ENCODE peak calls at places on chromosomes 3 and 15, in nine cellular contexts. M, T, G, W, H, K, D, R and V are unnamed samples.

GRCh38 chr3:126213376-126214044 is 33.1 kb upstream of the ALDH1L1 start:
- DNase-seq in M (no peak), T (no peak), G (no peak), W (peak; percentile 7), H (peak; percentile 2), K (no peak), D (no peak), R (no peak), V (no peak)

GRCh38 chr3:66803706-66804496 is 194.2 kb upstream of the KBTBD8 start:
- DNase-seq in M (no peak), T (no peak), G (no peak), W (no peak), H (no peak), K (no peak), D (no peak), R (peak; percentile 8), V (no peak)

GRCh38 chr3:129654126-129654525 is 47.6 kb upstream of the PLXND1 start:
- DNase-seq in M (no peak), T (no peak), G (peak; percentile 68), W (peak; percentile 95), H (no peak), K (no peak), D (no peak), R (no peak), V (peak; percentile 27)

GRCh38 chr3:4856564-4856963 is 122.7 kb upstream of the BHLHE40 start:
- DNase-seq in M (no peak), T (no peak), G (no peak), W (no peak), H (no peak), K (no peak), D (no peak), R (no peak), V (no peak)

GRCh38 chr3:35932995-35933394 is 293.7 kb downstream of the ARPP21 start:
- DNase-seq in M (no peak), T (no peak), G (peak; percentile 94), W (peak; percentile 49), H (peak; percentile 21), K (no peak), D (no peak), R (peak; percentile 9), V (peak; percentile 94)

GRCh38 chr3:30310251-30310954 is 296.0 kb upstream of the TGFBR2 start:
- DNase-seq in M (no peak), T (no peak), G (peak; percentile 34), W (no peak), H (no peak), K (no peak), D (no peak), R (no peak), V (peak; percentile 63)

GRCh38 chr3:141414141-141414689 is 45.9 kb downstream of the ZBTB38 start:
- DNase-seq in M (no peak), T (no peak), G (no peak), W (peak; percentile 88), H (no peak), K (no peak), D (no peak), R (no peak), V (peak; percentile 87)

GRCh38 chr3:99875925-99876781 is 58.5 kb downstream of the CMSS1 start:
- DNase-seq in M (peak; percentile 86), T (peak; percentile 91), G (peak; percentile 79), W (peak; percentile 70), H (peak; percentile 93), K (peak; percentile 73), D (peak; percentile 55), R (peak; percentile 75), V (peak; percentile 72)

GRCh38 chr3:128316456-128316855 is 150.2 kb downstream of the DNAJB8 start:
- DNase-seq in M (no peak), T (no peak), G (no peak), W (peak; percentile 34), H (no peak), K (no peak), D (peak; percentile 10), R (peak; percentile 14), V (peak; percentile 10)

GRCh38 chr15:34470091-34470490 is 32.5 kb upstream of the GOLGA8A start:
- DNase-seq in M (no peak), T (no peak), G (no peak), W (no peak), H (no peak), K (no peak), D (no peak), R (peak; percentile 14), V (no peak)

GRCh38 chr15:28147827-28148226 is 48.7 kb upstream of the OCA2 start:
- DNase-seq in M (no peak), T (no peak), G (no peak), W (no peak), H (no peak), K (no peak), D (no peak), R (no peak), V (peak; percentile 30)

GRCh38 chr3:79314547-79314946 is 453.3 kb downstream of the ROBO1 start:
- DNase-seq in M (no peak), T (no peak), G (no peak), W (no peak), H (no peak), K (no peak), D (no peak), R (no peak), V (no peak)

GRCh38 chr3:126259411-126260391 is 79.3 kb upstream of the ALDH1L1 start:
- DNase-seq in M (peak; percentile 76), T (peak; percentile 86), G (peak; percentile 10), W (no peak), H (peak; percentile 63), K (peak; percentile 36), D (no peak), R (no peak), V (peak; percentile 35)

GRCh38 chr3:126135398-126136076 is 44.8 kb downstream of the ALDH1L1 start:
- DNase-seq in M (no peak), T (peak; percentile 52), G (no peak), W (no peak), H (no peak), K (no peak), D (no peak), R (no peak), V (no peak)

GRCh38 chr3:24502690-24503089 is 8.0 kb upstream of the THRB start:
- DNase-seq in M (no peak), T (no peak), G (no peak), W (peak; percentile 57), H (no peak), K (no peak), D (no peak), R (no peak), V (peak; percentile 75)

GRCh38 chr3:61057491-61057890 is 193.8 kb downstream of the FHIT start:
- DNase-seq in M (no peak), T (no peak), G (no peak), W (no peak), H (no peak), K (no peak), D (no peak), R (no peak), V (no peak)

DNA sequence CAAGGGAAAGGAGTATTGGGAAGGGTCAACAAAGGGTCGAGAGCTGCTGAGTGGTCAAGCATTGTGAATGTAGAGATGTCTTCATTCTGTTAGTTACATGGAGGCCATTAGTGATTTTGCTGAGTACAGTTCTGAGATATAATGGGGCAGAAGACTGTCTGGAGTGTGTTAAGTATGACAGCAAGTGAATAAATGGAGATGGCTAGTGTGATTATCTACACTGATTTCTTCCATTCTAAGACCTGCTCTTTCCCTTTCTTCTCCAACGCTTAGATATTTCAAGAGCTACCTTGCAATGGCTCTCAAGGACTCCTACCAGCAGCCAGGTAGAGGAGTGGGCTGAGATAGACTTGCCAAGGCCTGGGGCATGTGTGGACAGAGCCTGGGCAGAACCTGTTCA is 216.5 kb downstream of the MFSD1 start:
- DNase-seq in M (no peak), T (no peak), G (no peak), W (no peak), H (no peak), K (no peak), D (no peak), R (no peak), V (no peak)
- TF ChIP-seq CTCF in M (no peak), T (no peak), G (no peak), W (no peak), H (no peak), K (no peak), D (no peak), R (no peak), V (no peak)

DNA sequence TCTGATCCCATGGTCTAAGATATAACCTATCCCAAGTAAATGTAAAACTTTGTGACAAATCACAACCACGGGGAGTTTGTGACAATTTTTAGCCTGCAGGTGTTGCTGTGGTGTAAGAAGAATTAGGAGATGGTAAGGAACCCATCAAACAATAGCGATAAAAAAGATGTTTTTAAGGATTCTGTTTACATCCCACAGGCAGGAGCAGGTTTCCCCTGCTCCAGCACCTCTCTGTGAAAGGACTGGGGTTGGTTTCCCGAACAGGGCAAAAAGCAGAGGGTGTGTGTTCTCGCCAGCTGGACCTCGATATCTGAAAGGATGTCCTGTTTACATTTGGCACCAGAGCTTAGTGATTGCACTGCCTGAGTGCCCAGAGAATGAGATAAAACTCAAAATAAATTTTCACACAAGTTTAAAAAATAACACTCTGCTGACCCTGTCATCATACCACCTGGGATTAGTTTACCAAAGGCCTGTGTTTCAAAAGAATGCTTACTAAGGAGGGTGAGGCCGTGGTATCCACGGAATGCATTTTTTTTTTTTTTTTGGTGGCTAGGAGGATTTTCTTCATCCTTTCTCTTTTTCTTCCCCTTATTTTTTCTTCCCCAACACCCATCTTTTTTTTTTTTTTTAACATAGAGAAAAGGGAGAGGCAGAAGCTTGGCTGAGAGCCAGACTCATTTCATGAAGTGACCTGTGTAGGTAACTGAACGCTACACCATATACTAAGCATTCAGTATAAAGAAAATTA is 151.8 kb upstream of the DPH6 start:
- DNase-seq in M (no peak), T (no peak), G (peak; percentile 82), W (peak; percentile 66), H (peak; percentile 26), K (no peak), D (no peak), R (no peak), V (peak; percentile 28)
- TF ChIP-seq CTCF in M (peak; percentile 18), T (no peak), G (no peak), W (peak; percentile 6), H (no peak), K (no peak), D (no peak), R (no peak), V (no peak)

DNA sequence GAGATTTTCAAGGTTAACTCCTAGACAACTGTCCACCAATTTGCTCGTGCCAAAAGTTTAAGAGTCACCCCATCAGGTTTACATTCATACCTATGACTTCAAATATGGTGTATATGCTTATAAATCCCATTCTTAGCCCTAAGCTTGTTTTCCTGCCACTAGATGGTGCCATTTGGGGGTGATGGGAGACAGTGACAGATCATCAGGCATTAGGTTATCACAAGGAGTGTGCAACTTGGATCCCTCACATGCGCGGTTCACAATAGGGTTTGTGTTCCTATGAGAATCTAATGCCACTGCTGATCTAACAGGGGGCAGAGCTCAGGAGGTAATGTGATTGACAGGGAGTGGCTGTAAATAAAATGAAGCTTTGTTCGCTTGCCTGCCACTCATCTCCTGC is 182.7 kb downstream of the CNTN6 start:
- DNase-seq in M (no peak), T (no peak), G (no peak), W (no peak), H (peak; percentile 10), K (peak; percentile 26), D (no peak), R (peak; percentile 18), V (peak; percentile 18)
- TF ChIP-seq CTCF in M (no peak), T (no peak), G (no peak), W (no peak), H (no peak), K (peak; percentile 59), D (no peak), R (peak; percentile 14), V (peak; percentile 45)

GRCh38 chr3:14245240-14245639 is 66.6 kb downstream of the LSM3 start:
- DNase-seq in M (no peak), T (no peak), G (no peak), W (no peak), H (no peak), K (no peak), D (no peak), R (no peak), V (no peak)
- TF ChIP-seq CTCF in M (no peak), T (no peak), G (no peak), W (no peak), H (no peak), K (no peak), D (no peak), R (no peak), V (no peak)